ENCODE peak calls at places on chromosomes 13 and 19, in four cellular contexts. One of them, this sample, is unnamed.

GRCh38 chr19:11538232-11539036 is at the start of gene CNN1:
- DNase-seq in activated CD4-positive, alpha-beta T cell treated with anti-CD3 and anti-CD28 coated beads, Interleukin-2, amount 10 ng/mL, durations not matched to agents 7 days and 5 days: no peak
- DNase-seq in NT2/D1: no peak
- DNase-seq in ascending aorta: peak
- DNase-seq in this sample: no peak

GRCh38 chr19:31140717-31141116 is 208.5 kb downstream of the TSHZ3 start:
- DNase-seq in activated CD4-positive, alpha-beta T cell treated with anti-CD3 and anti-CD28 coated beads, Interleukin-2, amount 10 ng/mL, durations not matched to agents 7 days and 5 days: no peak
- DNase-seq in NT2/D1: no peak
- DNase-seq in ascending aorta: no peak
- DNase-seq in this sample: no peak

GRCh38 chr19:9913237-9914000 is 22.9 kb downstream of the OLFM2 start:
- DNase-seq in activated CD4-positive, alpha-beta T cell treated with anti-CD3 and anti-CD28 coated beads, Interleukin-2, amount 10 ng/mL, durations not matched to agents 7 days and 5 days: no peak
- DNase-seq in NT2/D1: no peak
- DNase-seq in ascending aorta: no peak
- DNase-seq in this sample: no peak

GRCh38 chr19:2113436-2114211 is 16.9 kb downstream of the IZUMO4 start:
- DNase-seq in activated CD4-positive, alpha-beta T cell treated with anti-CD3 and anti-CD28 coated beads, Interleukin-2, amount 10 ng/mL, durations not matched to agents 7 days and 5 days: no peak
- DNase-seq in NT2/D1: no peak
- DNase-seq in ascending aorta: no peak
- DNase-seq in this sample: no peak

GRCh38 chr13:113904411-113904810 is 40.5 kb upstream of the GAS6 start:
- DNase-seq in activated CD4-positive, alpha-beta T cell treated with anti-CD3 and anti-CD28 coated beads, Interleukin-2, amount 10 ng/mL, durations not matched to agents 7 days and 5 days: no peak
- DNase-seq in NT2/D1: peak
- DNase-seq in ascending aorta: peak
- DNase-seq in this sample: no peak

GRCh38 chr19:46133101-46133627 is 8.7 kb upstream of the IGFL3 start:
- DNase-seq in activated CD4-positive, alpha-beta T cell treated with anti-CD3 and anti-CD28 coated beads, Interleukin-2, amount 10 ng/mL, durations not matched to agents 7 days and 5 days: no peak
- DNase-seq in NT2/D1: peak
- DNase-seq in ascending aorta: no peak
- DNase-seq in this sample: peak

GRCh38 chr19:19642506-19643157 is 825 bp downstream of the GMIP start:
- DNase-seq in activated CD4-positive, alpha-beta T cell treated with anti-CD3 and anti-CD28 coated beads, Interleukin-2, amount 10 ng/mL, durations not matched to agents 7 days and 5 days: peak
- DNase-seq in NT2/D1: no peak
- DNase-seq in ascending aorta: no peak
- DNase-seq in this sample: no peak

GRCh38 chr19:31279436-31279765 is 69.8 kb downstream of the TSHZ3 start:
- DNase-seq in activated CD4-positive, alpha-beta T cell treated with anti-CD3 and anti-CD28 coated beads, Interleukin-2, amount 10 ng/mL, durations not matched to agents 7 days and 5 days: no peak
- DNase-seq in NT2/D1: no peak
- DNase-seq in ascending aorta: peak
- DNase-seq in this sample: no peak

GRCh38 chr19:3062165-3063105 is at the start of gene TLE5:
- DNase-seq in activated CD4-positive, alpha-beta T cell treated with anti-CD3 and anti-CD28 coated beads, Interleukin-2, amount 10 ng/mL, durations not matched to agents 7 days and 5 days: peak
- DNase-seq in NT2/D1: no peak
- DNase-seq in ascending aorta: peak
- DNase-seq in this sample: no peak

GRCh38 chr13:44050450-44051063 is 170.9 kb downstream of the LACC1 start:
- DNase-seq in activated CD4-positive, alpha-beta T cell treated with anti-CD3 and anti-CD28 coated beads, Interleukin-2, amount 10 ng/mL, durations not matched to agents 7 days and 5 days: no peak
- DNase-seq in NT2/D1: no peak
- DNase-seq in ascending aorta: no peak
- DNase-seq in this sample: no peak

GRCh38 chr19:49558591-49558990 is 21.8 kb downstream of the NOSIP start:
- DNase-seq in activated CD4-positive, alpha-beta T cell treated with anti-CD3 and anti-CD28 coated beads, Interleukin-2, amount 10 ng/mL, durations not matched to agents 7 days and 5 days: peak
- DNase-seq in NT2/D1: no peak
- DNase-seq in ascending aorta: no peak
- DNase-seq in this sample: no peak

GRCh38 chr13:32354040-32354439 is 38.7 kb downstream of the BRCA2 start:
- DNase-seq in activated CD4-positive, alpha-beta T cell treated with anti-CD3 and anti-CD28 coated beads, Interleukin-2, amount 10 ng/mL, durations not matched to agents 7 days and 5 days: no peak
- DNase-seq in NT2/D1: no peak
- DNase-seq in ascending aorta: no peak
- DNase-seq in this sample: no peak

GRCh38 chr13:106581268-106581667 is 13.3 kb upstream of the ARGLU1 start:
- DNase-seq in activated CD4-positive, alpha-beta T cell treated with anti-CD3 and anti-CD28 coated beads, Interleukin-2, amount 10 ng/mL, durations not matched to agents 7 days and 5 days: no peak
- DNase-seq in NT2/D1: no peak
- DNase-seq in ascending aorta: no peak
- DNase-seq in this sample: no peak

GRCh38 chr19:19185853-19186728 is 5.9 kb downstream of the BORCS8 start:
- DNase-seq in activated CD4-positive, alpha-beta T cell treated with anti-CD3 and anti-CD28 coated beads, Interleukin-2, amount 10 ng/mL, durations not matched to agents 7 days and 5 days: peak
- DNase-seq in NT2/D1: peak
- DNase-seq in ascending aorta: no peak
- DNase-seq in this sample: peak

GRCh38 chr19:7617735-7618134 is 11.6 kb downstream of the XAB2 start:
- DNase-seq in activated CD4-positive, alpha-beta T cell treated with anti-CD3 and anti-CD28 coated beads, Interleukin-2, amount 10 ng/mL, durations not matched to agents 7 days and 5 days: no peak
- DNase-seq in NT2/D1: no peak
- DNase-seq in ascending aorta: no peak
- DNase-seq in this sample: no peak

GRCh38 chr13:93496985-93497673 is 270.5 kb downstream of the GPC6 start:
- DNase-seq in activated CD4-positive, alpha-beta T cell treated with anti-CD3 and anti-CD28 coated beads, Interleukin-2, amount 10 ng/mL, durations not matched to agents 7 days and 5 days: no peak
- DNase-seq in NT2/D1: no peak
- DNase-seq in ascending aorta: no peak
- DNase-seq in this sample: no peak

GRCh38 chr13:24905242-24905641 is 141.3 kb downstream of the RNF17 start:
- DNase-seq in activated CD4-positive, alpha-beta T cell treated with anti-CD3 and anti-CD28 coated beads, Interleukin-2, amount 10 ng/mL, durations not matched to agents 7 days and 5 days: no peak
- DNase-seq in NT2/D1: no peak
- DNase-seq in ascending aorta: no peak
- DNase-seq in this sample: no peak

GRCh38 chr13:64936879-64937278 is 2293.3 kb downstream of the PCDH9 start:
- DNase-seq in activated CD4-positive, alpha-beta T cell treated with anti-CD3 and anti-CD28 coated beads, Interleukin-2, amount 10 ng/mL, durations not matched to agents 7 days and 5 days: no peak
- DNase-seq in NT2/D1: no peak
- DNase-seq in ascending aorta: no peak
- DNase-seq in this sample: no peak

GRCh38 chr13:35455022-35455421 is 21.5 kb downstream of the MAB21L1 start:
- DNase-seq in activated CD4-positive, alpha-beta T cell treated with anti-CD3 and anti-CD28 coated beads, Interleukin-2, amount 10 ng/mL, durations not matched to agents 7 days and 5 days: no peak
- DNase-seq in NT2/D1: no peak
- DNase-seq in ascending aorta: no peak
- DNase-seq in this sample: no peak

GRCh38 chr13:25335856-25336255 is 34.4 kb downstream of the NUP58 start:
- DNase-seq in activated CD4-positive, alpha-beta T cell treated with anti-CD3 and anti-CD28 coated beads, Interleukin-2, amount 10 ng/mL, durations not matched to agents 7 days and 5 days: no peak
- DNase-seq in NT2/D1: no peak
- DNase-seq in ascending aorta: no peak
- DNase-seq in this sample: no peak

GRCh38 chr19:4713384-4713951 is 10.2 kb downstream of the DPP9 start:
- DNase-seq in activated CD4-positive, alpha-beta T cell treated with anti-CD3 and anti-CD28 coated beads, Interleukin-2, amount 10 ng/mL, durations not matched to agents 7 days and 5 days: no peak
- DNase-seq in NT2/D1: no peak
- DNase-seq in ascending aorta: peak
- DNase-seq in this sample: no peak

GRCh38 chr13:41985788-41986508 is 25.0 kb upstream of the VWA8 start:
- DNase-seq in activated CD4-positive, alpha-beta T cell treated with anti-CD3 and anti-CD28 coated beads, Interleukin-2, amount 10 ng/mL, durations not matched to agents 7 days and 5 days: no peak
- DNase-seq in NT2/D1: no peak
- DNase-seq in ascending aorta: no peak
- DNase-seq in this sample: no peak

GRCh38 chr13:24063281-24063851 is 97.2 kb upstream of the SPATA13 start:
- DNase-seq in activated CD4-positive, alpha-beta T cell treated with anti-CD3 and anti-CD28 coated beads, Interleukin-2, amount 10 ng/mL, durations not matched to agents 7 days and 5 days: peak
- DNase-seq in NT2/D1: no peak
- DNase-seq in ascending aorta: no peak
- DNase-seq in this sample: no peak

GRCh38 chr19:5897189-5897969 is 6.2 kb downstream of the NDUFA11 start:
- DNase-seq in activated CD4-positive, alpha-beta T cell treated with anti-CD3 and anti-CD28 coated beads, Interleukin-2, amount 10 ng/mL, durations not matched to agents 7 days and 5 days: no peak
- DNase-seq in NT2/D1: no peak
- DNase-seq in ascending aorta: no peak
- DNase-seq in this sample: no peak

GRCh38 chr19:41641879-41642485 is 15.1 kb upstream of the CEACAM4 start:
- DNase-seq in activated CD4-positive, alpha-beta T cell treated with anti-CD3 and anti-CD28 coated beads, Interleukin-2, amount 10 ng/mL, durations not matched to agents 7 days and 5 days: peak
- DNase-seq in NT2/D1: peak
- DNase-seq in ascending aorta: no peak
- DNase-seq in this sample: peak

GRCh38 chr19:12695997-12696365 is 450 bp downstream of the FBXW9 start:
- DNase-seq in activated CD4-positive, alpha-beta T cell treated with anti-CD3 and anti-CD28 coated beads, Interleukin-2, amount 10 ng/mL, durations not matched to agents 7 days and 5 days: peak
- DNase-seq in NT2/D1: no peak
- DNase-seq in ascending aorta: no peak
- DNase-seq in this sample: no peak

GRCh38 chr13:30936920-30937319 is 4.5 kb downstream of the TEX26 start:
- DNase-seq in activated CD4-positive, alpha-beta T cell treated with anti-CD3 and anti-CD28 coated beads, Interleukin-2, amount 10 ng/mL, durations not matched to agents 7 days and 5 days: no peak
- DNase-seq in NT2/D1: no peak
- DNase-seq in ascending aorta: no peak
- DNase-seq in this sample: no peak

GRCh38 chr19:1016647-1017114 is 4.2 kb downstream of the TMEM259 start:
- DNase-seq in activated CD4-positive, alpha-beta T cell treated with anti-CD3 and anti-CD28 coated beads, Interleukin-2, amount 10 ng/mL, durations not matched to agents 7 days and 5 days: no peak
- DNase-seq in NT2/D1: no peak
- DNase-seq in ascending aorta: no peak
- DNase-seq in this sample: no peak

GRCh38 chr19:35063940-35064818 is 22.7 kb downstream of the HPN start:
- DNase-seq in activated CD4-positive, alpha-beta T cell treated with anti-CD3 and anti-CD28 coated beads, Interleukin-2, amount 10 ng/mL, durations not matched to agents 7 days and 5 days: no peak
- DNase-seq in NT2/D1: no peak
- DNase-seq in ascending aorta: no peak
- DNase-seq in this sample: no peak

GRCh38 chr13:74687452-74688180 is 553.4 kb upstream of the KLF12 start:
- DNase-seq in activated CD4-positive, alpha-beta T cell treated with anti-CD3 and anti-CD28 coated beads, Interleukin-2, amount 10 ng/mL, durations not matched to agents 7 days and 5 days: no peak
- DNase-seq in NT2/D1: no peak
- DNase-seq in ascending aorta: no peak
- DNase-seq in this sample: peak

GRCh38 chr19:15902254-15902653 is 4.4 kb upstream of the CYP4F2 start:
- DNase-seq in activated CD4-positive, alpha-beta T cell treated with anti-CD3 and anti-CD28 coated beads, Interleukin-2, amount 10 ng/mL, durations not matched to agents 7 days and 5 days: no peak
- DNase-seq in NT2/D1: no peak
- DNase-seq in ascending aorta: no peak
- DNase-seq in this sample: no peak

GRCh38 chr13:44516771-44517170 is 59.4 kb downstream of the TSC22D1 start:
- DNase-seq in activated CD4-positive, alpha-beta T cell treated with anti-CD3 and anti-CD28 coated beads, Interleukin-2, amount 10 ng/mL, durations not matched to agents 7 days and 5 days: no peak
- DNase-seq in NT2/D1: no peak
- DNase-seq in ascending aorta: no peak
- DNase-seq in this sample: no peak